ENCODE peak calls at places on chromosome 22, in nine cellular contexts. One of them, this sample, is unnamed.

GRCh38 chr22:27493797-27494196 is 307.8 kb downstream of the MN1 start:
- DNase-seq in tibial nerve: no peak
- DNase-seq in A549: no peak
- DNase-seq in body of pancreas: no peak
- DNase-seq in progenitor cell of endocrine pancreas: no peak
- DNase-seq in heart left ventricle: no peak
- DNase-seq in OCI-LY7: no peak
- DNase-seq in stomach: no peak
- DNase-seq in AG09319: no peak
- DNase-seq in this sample: no peak

GRCh38 chr22:26287382-26288228 is 118.3 kb downstream of the SEZ6L start:
- DNase-seq in tibial nerve: no peak
- DNase-seq in A549: no peak
- DNase-seq in body of pancreas: no peak
- DNase-seq in progenitor cell of endocrine pancreas: no peak
- DNase-seq in heart left ventricle: no peak
- DNase-seq in OCI-LY7: no peak
- DNase-seq in stomach: no peak
- DNase-seq in AG09319: no peak
- DNase-seq in this sample: no peak

GRCh38 chr22:48434156-48434867 is 1393.4 kb downstream of the BRD1 start:
- DNase-seq in tibial nerve: no peak
- DNase-seq in A549: no peak
- DNase-seq in body of pancreas: no peak
- DNase-seq in progenitor cell of endocrine pancreas: no peak
- DNase-seq in heart left ventricle: no peak
- DNase-seq in OCI-LY7: no peak
- DNase-seq in stomach: no peak
- DNase-seq in AG09319: no peak
- DNase-seq in this sample: no peak

GRCh38 chr22:45212306-45212709 is 28.4 kb downstream of the KIAA0930 start:
- DNase-seq in tibial nerve: no peak
- DNase-seq in A549: peak; percentile 74
- DNase-seq in body of pancreas: peak; percentile 48
- DNase-seq in progenitor cell of endocrine pancreas: no peak
- DNase-seq in heart left ventricle: peak; percentile 88
- DNase-seq in OCI-LY7: no peak
- DNase-seq in stomach: peak; percentile 38
- DNase-seq in AG09319: peak; percentile 69
- DNase-seq in this sample: no peak

GRCh38 chr22:46259374-46259773 is 3.8 kb downstream of the PKDREJ start:
- DNase-seq in tibial nerve: no peak
- DNase-seq in A549: no peak
- DNase-seq in body of pancreas: no peak
- DNase-seq in progenitor cell of endocrine pancreas: no peak
- DNase-seq in heart left ventricle: no peak
- DNase-seq in OCI-LY7: no peak
- DNase-seq in stomach: no peak
- DNase-seq in AG09319: no peak
- DNase-seq in this sample: no peak

GRCh38 chr22:30088468-30088867 is 8.2 kb downstream of the HORMAD2 start:
- DNase-seq in tibial nerve: no peak
- DNase-seq in A549: no peak
- DNase-seq in body of pancreas: no peak
- DNase-seq in progenitor cell of endocrine pancreas: no peak
- DNase-seq in heart left ventricle: no peak
- DNase-seq in OCI-LY7: no peak
- DNase-seq in stomach: no peak
- DNase-seq in AG09319: no peak
- DNase-seq in this sample: no peak

GRCh38 chr22:27809700-27810365 is 8.3 kb upstream of the MN1 start:
- DNase-seq in tibial nerve: no peak
- DNase-seq in A549: no peak
- DNase-seq in body of pancreas: no peak
- DNase-seq in progenitor cell of endocrine pancreas: no peak
- DNase-seq in heart left ventricle: no peak
- DNase-seq in OCI-LY7: no peak
- DNase-seq in stomach: no peak
- DNase-seq in AG09319: no peak
- DNase-seq in this sample: no peak

GRCh38 chr22:32668254-32669094 is 133.0 kb upstream of the TIMP3 start:
- DNase-seq in tibial nerve: no peak
- DNase-seq in A549: no peak
- DNase-seq in body of pancreas: no peak
- DNase-seq in progenitor cell of endocrine pancreas: no peak
- DNase-seq in heart left ventricle: no peak
- DNase-seq in OCI-LY7: no peak
- DNase-seq in stomach: no peak
- DNase-seq in AG09319: no peak
- DNase-seq in this sample: no peak

GRCh38 chr22:41237036-41237706 is 3.6 kb downstream of the CHADL start:
- DNase-seq in tibial nerve: no peak
- DNase-seq in A549: no peak
- DNase-seq in body of pancreas: no peak
- DNase-seq in progenitor cell of endocrine pancreas: no peak
- DNase-seq in heart left ventricle: no peak
- DNase-seq in OCI-LY7: no peak
- DNase-seq in stomach: no peak
- DNase-seq in AG09319: no peak
- DNase-seq in this sample: no peak

GRCh38 chr22:44355688-44356070 is 42.9 kb upstream of the SHISAL1 start:
- DNase-seq in tibial nerve: no peak
- DNase-seq in A549: no peak
- DNase-seq in body of pancreas: peak; percentile 2
- DNase-seq in progenitor cell of endocrine pancreas: no peak
- DNase-seq in heart left ventricle: peak; percentile 21
- DNase-seq in OCI-LY7: no peak
- DNase-seq in stomach: no peak
- DNase-seq in AG09319: no peak
- DNase-seq in this sample: no peak

GRCh38 chr22:29702931-29703594 is 16.7 kb upstream of the CABP7 start:
- DNase-seq in tibial nerve: no peak
- DNase-seq in A549: no peak
- DNase-seq in body of pancreas: no peak
- DNase-seq in progenitor cell of endocrine pancreas: no peak
- DNase-seq in heart left ventricle: peak; percentile 59
- DNase-seq in OCI-LY7: peak; percentile 72
- DNase-seq in stomach: no peak
- DNase-seq in AG09319: no peak
- DNase-seq in this sample: no peak

GRCh38 chr22:40834628-40835027 is 15.5 kb upstream of the SLC25A17 start:
- DNase-seq in tibial nerve: no peak
- DNase-seq in A549: no peak
- DNase-seq in body of pancreas: no peak
- DNase-seq in progenitor cell of endocrine pancreas: no peak
- DNase-seq in heart left ventricle: no peak
- DNase-seq in OCI-LY7: no peak
- DNase-seq in stomach: no peak
- DNase-seq in AG09319: no peak
- DNase-seq in this sample: no peak

GRCh38 chr22:46714550-46714949 is 23.5 kb downstream of the CERK start:
- DNase-seq in tibial nerve: no peak
- DNase-seq in A549: no peak
- DNase-seq in body of pancreas: no peak
- DNase-seq in progenitor cell of endocrine pancreas: no peak
- DNase-seq in heart left ventricle: no peak
- DNase-seq in OCI-LY7: no peak
- DNase-seq in stomach: no peak
- DNase-seq in AG09319: peak; percentile 53
- DNase-seq in this sample: no peak

GRCh38 chr22:17980013-17980510 is 44.3 kb downstream of the MICAL3 start:
- DNase-seq in tibial nerve: no peak
- DNase-seq in A549: no peak
- DNase-seq in body of pancreas: no peak
- DNase-seq in progenitor cell of endocrine pancreas: no peak
- DNase-seq in heart left ventricle: no peak
- DNase-seq in OCI-LY7: no peak
- DNase-seq in stomach: no peak
- DNase-seq in AG09319: no peak
- DNase-seq in this sample: no peak

GRCh38 chr22:17785185-17786184 is 11.2 kb upstream of the BID start:
- DNase-seq in tibial nerve: no peak
- DNase-seq in A549: peak; percentile 67
- DNase-seq in body of pancreas: peak; percentile 75
- DNase-seq in progenitor cell of endocrine pancreas: no peak
- DNase-seq in heart left ventricle: peak; percentile 82
- DNase-seq in OCI-LY7: peak; percentile 79
- DNase-seq in stomach: peak; percentile 79
- DNase-seq in AG09319: no peak
- DNase-seq in this sample: no peak

GRCh38 chr22:23269441-23270211 is 89.3 kb downstream of the BCR start:
- DNase-seq in tibial nerve: no peak
- DNase-seq in A549: no peak
- DNase-seq in body of pancreas: no peak
- DNase-seq in progenitor cell of endocrine pancreas: no peak
- DNase-seq in heart left ventricle: no peak
- DNase-seq in OCI-LY7: peak; percentile 98
- DNase-seq in stomach: no peak
- DNase-seq in AG09319: no peak
- DNase-seq in this sample: peak; percentile 57

GRCh38 chr22:43529954-43530863 is 118.4 kb downstream of the MPPED1 start:
- DNase-seq in tibial nerve: no peak
- DNase-seq in A549: no peak
- DNase-seq in body of pancreas: no peak
- DNase-seq in progenitor cell of endocrine pancreas: no peak
- DNase-seq in heart left ventricle: no peak
- DNase-seq in OCI-LY7: no peak
- DNase-seq in stomach: no peak
- DNase-seq in AG09319: no peak
- DNase-seq in this sample: no peak

GRCh38 chr22:17795143-17795542 is 20.9 kb upstream of the BID start:
- DNase-seq in tibial nerve: no peak
- DNase-seq in A549: no peak
- DNase-seq in body of pancreas: no peak
- DNase-seq in progenitor cell of endocrine pancreas: no peak
- DNase-seq in heart left ventricle: no peak
- DNase-seq in OCI-LY7: peak; percentile 53
- DNase-seq in stomach: no peak
- DNase-seq in AG09319: no peak
- DNase-seq in this sample: no peak

GRCh38 chr22:39363751-39364484 is 14.1 kb downstream of the SYNGR1 start:
- DNase-seq in tibial nerve: no peak
- DNase-seq in A549: no peak
- DNase-seq in body of pancreas: no peak
- DNase-seq in progenitor cell of endocrine pancreas: no peak
- DNase-seq in heart left ventricle: no peak
- DNase-seq in OCI-LY7: no peak
- DNase-seq in stomach: no peak
- DNase-seq in AG09319: no peak
- DNase-seq in this sample: no peak
- TF ChIP-seq CTCF in tibial nerve: no peak
- TF ChIP-seq CTCF in A549: no peak
- TF ChIP-seq CTCF in body of pancreas: no peak
- TF ChIP-seq CTCF in progenitor cell of endocrine pancreas: no peak
- TF ChIP-seq CTCF in heart left ventricle: no peak
- TF ChIP-seq CTCF in OCI-LY7: no peak
- TF ChIP-seq CTCF in stomach: no peak
- TF ChIP-seq CTCF in AG09319: no peak
- TF ChIP-seq CTCF in this sample: no peak

DNA sequence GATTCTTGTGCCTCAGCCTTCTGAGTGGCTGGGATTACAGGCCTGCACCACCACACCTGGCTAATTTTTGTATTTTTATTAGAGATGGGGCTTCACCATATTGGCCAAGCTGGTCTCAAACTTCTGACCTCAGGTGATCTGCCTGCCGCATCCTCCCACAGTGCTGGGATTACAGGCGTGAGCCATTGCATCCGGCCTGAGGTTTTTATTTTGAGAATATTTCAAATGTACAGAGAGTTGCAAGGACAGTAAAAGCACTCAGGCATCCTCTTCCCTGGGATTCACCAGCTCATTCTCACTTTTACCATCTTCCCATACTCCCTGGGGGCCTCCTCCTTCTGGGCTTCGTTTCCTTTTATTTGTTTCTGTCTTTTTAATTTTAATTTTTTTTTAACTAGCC is 12.1 kb downstream of the MED15 start:
- DNase-seq in tibial nerve: no peak
- DNase-seq in A549: no peak
- DNase-seq in body of pancreas: no peak
- DNase-seq in progenitor cell of endocrine pancreas: no peak
- DNase-seq in heart left ventricle: no peak
- DNase-seq in OCI-LY7: no peak
- DNase-seq in stomach: no peak
- DNase-seq in AG09319: no peak
- DNase-seq in this sample: no peak
- TF ChIP-seq CTCF in tibial nerve: no peak
- TF ChIP-seq CTCF in A549: no peak
- TF ChIP-seq CTCF in body of pancreas: no peak
- TF ChIP-seq CTCF in progenitor cell of endocrine pancreas: no peak
- TF ChIP-seq CTCF in heart left ventricle: no peak
- TF ChIP-seq CTCF in OCI-LY7: no peak
- TF ChIP-seq CTCF in stomach: no peak
- TF ChIP-seq CTCF in AG09319: no peak
- TF ChIP-seq CTCF in this sample: no peak

GRCh38 chr22:37126383-37126782 is 16.9 kb upstream of the TMPRSS6 start:
- DNase-seq in tibial nerve: no peak
- DNase-seq in A549: peak; percentile 48
- DNase-seq in body of pancreas: no peak
- DNase-seq in progenitor cell of endocrine pancreas: no peak
- DNase-seq in heart left ventricle: no peak
- DNase-seq in OCI-LY7: no peak
- DNase-seq in stomach: no peak
- DNase-seq in AG09319: no peak
- DNase-seq in this sample: no peak

GRCh38 chr22:37130031-37130430 is 19.7 kb downstream of the IL2RB start:
- DNase-seq in tibial nerve: no peak
- DNase-seq in A549: no peak
- DNase-seq in body of pancreas: no peak
- DNase-seq in progenitor cell of endocrine pancreas: no peak
- DNase-seq in heart left ventricle: no peak
- DNase-seq in OCI-LY7: no peak
- DNase-seq in stomach: no peak
- DNase-seq in AG09319: no peak
- DNase-seq in this sample: no peak

GRCh38 chr22:37127350-37127878 is 17.9 kb upstream of the TMPRSS6 start:
- DNase-seq in tibial nerve: no peak
- DNase-seq in A549: no peak
- DNase-seq in body of pancreas: no peak
- DNase-seq in progenitor cell of endocrine pancreas: no peak
- DNase-seq in heart left ventricle: no peak
- DNase-seq in OCI-LY7: no peak
- DNase-seq in stomach: no peak
- DNase-seq in AG09319: no peak
- DNase-seq in this sample: no peak

GRCh38 chr22:37128555-37129281 is 19.2 kb upstream of the TMPRSS6 start:
- DNase-seq in tibial nerve: no peak
- DNase-seq in A549: no peak
- DNase-seq in body of pancreas: no peak
- DNase-seq in progenitor cell of endocrine pancreas: no peak
- DNase-seq in heart left ventricle: no peak
- DNase-seq in OCI-LY7: no peak
- DNase-seq in stomach: no peak
- DNase-seq in AG09319: no peak
- DNase-seq in this sample: no peak

GRCh38 chr22:37126882-37127281 is 17.4 kb upstream of the TMPRSS6 start:
- DNase-seq in tibial nerve: no peak
- DNase-seq in A549: no peak
- DNase-seq in body of pancreas: no peak
- DNase-seq in progenitor cell of endocrine pancreas: no peak
- DNase-seq in heart left ventricle: no peak
- DNase-seq in OCI-LY7: peak; percentile 20
- DNase-seq in stomach: no peak
- DNase-seq in AG09319: no peak
- DNase-seq in this sample: no peak
- TF ChIP-seq CTCF in tibial nerve: no peak
- TF ChIP-seq CTCF in A549: peak; percentile 28
- TF ChIP-seq CTCF in body of pancreas: no peak
- TF ChIP-seq CTCF in progenitor cell of endocrine pancreas: peak; percentile 33
- TF ChIP-seq CTCF in heart left ventricle: no peak
- TF ChIP-seq CTCF in OCI-LY7: peak; percentile 65
- TF ChIP-seq CTCF in stomach: no peak
- TF ChIP-seq CTCF in AG09319: peak; percentile 10
- TF ChIP-seq CTCF in this sample: peak; percentile 14

GRCh38 chr22:37905534-37906363 is at the start of gene MICALL1:
- DNase-seq in tibial nerve: peak; percentile 50
- DNase-seq in A549: peak; percentile 64
- DNase-seq in body of pancreas: peak; percentile 85
- DNase-seq in progenitor cell of endocrine pancreas: peak; percentile 62
- DNase-seq in heart left ventricle: peak; percentile 88
- DNase-seq in OCI-LY7: peak; percentile 83
- DNase-seq in stomach: peak; percentile 87
- DNase-seq in AG09319: peak; percentile 50
- DNase-seq in this sample: peak; percentile 99
- TF ChIP-seq CTCF in tibial nerve: peak; percentile 57
- TF ChIP-seq CTCF in A549: peak; percentile 52
- TF ChIP-seq CTCF in body of pancreas: no peak
- TF ChIP-seq CTCF in progenitor cell of endocrine pancreas: no peak
- TF ChIP-seq CTCF in heart left ventricle: peak; percentile 42
- TF ChIP-seq CTCF in OCI-LY7: peak; percentile 30
- TF ChIP-seq CTCF in stomach: no peak
- TF ChIP-seq CTCF in AG09319: no peak
- TF ChIP-seq CTCF in this sample: peak; percentile 68